ENCODE peak calls at places on chromosome 10, in six cellular contexts. N is foreskin fibroblast, D is lower lobe of right lung, A is HL-60, T is psoas muscle, M is AG09309. Q is an unnamed sample.

GRCh38 chr10:132162590-132163277 is 24.0 kb upstream of the DPYSL4 start:
- DNase-seq in D (peak; percentile 52), T (peak; percentile 54), N (no peak), M (no peak), A (no peak), Q (no peak)

GRCh38 chr10:19701427-19702052 is 114.7 kb upstream of the PLXDC2 start:
- DNase-seq in T (no peak), D (no peak), M (no peak), A (no peak), N (no peak), Q (no peak)

GRCh38 chr10:72329290-72330058 is 25.2 kb downstream of the DNAJB12 start:
- DNase-seq in M (no peak), A (no peak), D (peak; percentile 70), N (no peak), T (no peak), Q (no peak)

GRCh38 chr10:117148284-117148683 is 10.2 kb upstream of the VAX1 start:
- DNase-seq in M (no peak), N (no peak), D (no peak), A (no peak), T (no peak), Q (no peak)

GRCh38 chr10:59606551-59606961 is 103.1 kb downstream of the SLC16A9 start:
- DNase-seq in T (no peak), M (no peak), D (no peak), N (peak; percentile 5), A (no peak), Q (no peak)

GRCh38 chr10:24974978-24975377 is 22.6 kb upstream of the PRTFDC1 start:
- DNase-seq in M (peak; percentile 88), A (no peak), N (peak; percentile 66), T (peak; percentile 77), D (no peak), Q (no peak)

GRCh38 chr10:63437334-63437949 is 28.3 kb downstream of the JMJD1C start:
- DNase-seq in A (no peak), T (no peak), D (no peak), N (no peak), M (no peak), Q (no peak)

GRCh38 chr10:44005788-44006099 is 357.1 kb upstream of the ZNF32 start:
- DNase-seq in N (no peak), M (no peak), T (no peak), D (no peak), A (no peak), Q (no peak)

GRCh38 chr10:90051474-90051873 is 350.1 kb downstream of the KIF20B start:
- DNase-seq in D (no peak), N (no peak), A (no peak), T (no peak), M (no peak), Q (no peak)

GRCh38 chr10:112022196-112022595 is 161.4 kb downstream of the GPAM start:
- DNase-seq in D (no peak), M (no peak), T (no peak), A (no peak), N (no peak), Q (no peak)

GRCh38 chr10:93821051-93821772 is 63.5 kb downstream of the LGI1 start:
- DNase-seq in T (no peak), D (no peak), N (no peak), M (peak; percentile 21), A (no peak), Q (no peak)

GRCh38 chr10:29590598-29591415 is 44.0 kb downstream of the SVIL start:
- DNase-seq in T (no peak), A (peak; percentile 11), N (peak; percentile 55), D (no peak), M (peak; percentile 71), Q (no peak)

GRCh38 chr10:99426689-99427088 is 3.7 kb downstream of the GOT1 start:
- DNase-seq in M (no peak), D (no peak), N (no peak), T (no peak), A (no peak), Q (no peak)

GRCh38 chr10:132392184-132392800 is 4.7 kb upstream of the PWWP2B start:
- DNase-seq in T (no peak), N (no peak), D (no peak), M (no peak), A (no peak), Q (no peak)

GRCh38 chr10:93993782-93994668 is at the start of gene PLCE1:
- DNase-seq in A (no peak), D (peak; percentile 71), N (peak; percentile 41), T (peak; percentile 85), M (no peak), Q (peak; percentile 58)

GRCh38 chr10:83522881-83523386 is 616.4 kb upstream of the GHITM start:
- DNase-seq in A (no peak), D (no peak), T (no peak), N (peak; percentile 10), M (peak; percentile 78), Q (no peak)

GRCh38 chr10:103676851-103677417 is 178.4 kb downstream of the SH3PXD2A start:
- DNase-seq in D (no peak), T (peak; percentile 81), A (no peak), M (peak; percentile 94), N (peak; percentile 83), Q (no peak)

GRCh38 chr10:103679096-103679790 is 176.1 kb downstream of the SH3PXD2A start:
- DNase-seq in M (no peak), T (no peak), D (no peak), A (no peak), N (no peak), Q (no peak)

GRCh38 chr10:103676058-103676785 is 179.2 kb downstream of the SH3PXD2A start:
- DNase-seq in D (no peak), T (peak; percentile 85), N (no peak), M (no peak), A (no peak), Q (no peak)

GRCh38 chr10:103677486-103677885 is 177.9 kb downstream of the SH3PXD2A start:
- DNase-seq in A (no peak), D (no peak), N (no peak), M (no peak), T (no peak), Q (no peak)

GRCh38 chr10:103678104-103678526 is 177.3 kb downstream of the SH3PXD2A start:
- DNase-seq in D (peak; percentile 68), M (peak; percentile 98), A (no peak), T (peak; percentile 90), N (peak; percentile 98), Q (peak; percentile 90)
- H3K4me3 ChIP-seq in D (peak overlapping the region; percentile 32), M (peak overlapping the region; percentile 56), A (no peak overlapping the region), T (peak overlapping the region; percentile 37), N (peak overlapping the region; percentile 62), Q (no peak overlapping the region)

DNA sequence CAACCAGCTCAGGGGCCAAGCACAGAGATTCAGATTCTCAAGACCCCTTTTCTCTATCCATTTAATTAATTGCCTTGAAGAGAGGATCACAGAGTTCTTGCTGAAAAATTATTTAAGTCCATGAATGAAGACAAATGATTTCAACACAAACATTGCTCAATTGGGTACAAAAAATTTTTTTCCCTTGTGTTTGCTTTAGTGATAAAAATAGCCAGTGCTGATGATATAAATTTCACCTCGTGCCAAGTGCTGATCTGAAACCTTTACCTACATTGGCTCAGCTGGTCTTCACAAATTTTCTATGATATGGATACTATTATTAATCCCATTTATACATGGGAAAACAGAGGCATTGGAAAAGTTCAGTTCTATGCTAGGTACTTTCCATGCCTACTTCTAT is 377.1 kb downstream of the NRG3 start:
- DNase-seq in N (no peak), A (no peak), D (no peak), M (no peak), T (no peak), Q (no peak)
- H3K4me3 ChIP-seq in N (no peak overlapping the region), A (no peak overlapping the region), D (no peak overlapping the region), M (no peak overlapping the region), T (no peak overlapping the region), Q (no peak overlapping the region)

GRCh38 chr10:123991622-123992570 is 100.3 kb upstream of the CPXM2 start:
- DNase-seq in N (peak; percentile 20), T (peak; percentile 52), A (no peak), D (peak; percentile 41), M (no peak), Q (no peak)
- H3K4me3 ChIP-seq in N (peak overlapping the region; percentile 22), T (peak overlapping the region; percentile 48), A (no peak overlapping the region), D (no peak overlapping the region), M (no peak overlapping the region), Q (no peak overlapping the region)

DNA sequence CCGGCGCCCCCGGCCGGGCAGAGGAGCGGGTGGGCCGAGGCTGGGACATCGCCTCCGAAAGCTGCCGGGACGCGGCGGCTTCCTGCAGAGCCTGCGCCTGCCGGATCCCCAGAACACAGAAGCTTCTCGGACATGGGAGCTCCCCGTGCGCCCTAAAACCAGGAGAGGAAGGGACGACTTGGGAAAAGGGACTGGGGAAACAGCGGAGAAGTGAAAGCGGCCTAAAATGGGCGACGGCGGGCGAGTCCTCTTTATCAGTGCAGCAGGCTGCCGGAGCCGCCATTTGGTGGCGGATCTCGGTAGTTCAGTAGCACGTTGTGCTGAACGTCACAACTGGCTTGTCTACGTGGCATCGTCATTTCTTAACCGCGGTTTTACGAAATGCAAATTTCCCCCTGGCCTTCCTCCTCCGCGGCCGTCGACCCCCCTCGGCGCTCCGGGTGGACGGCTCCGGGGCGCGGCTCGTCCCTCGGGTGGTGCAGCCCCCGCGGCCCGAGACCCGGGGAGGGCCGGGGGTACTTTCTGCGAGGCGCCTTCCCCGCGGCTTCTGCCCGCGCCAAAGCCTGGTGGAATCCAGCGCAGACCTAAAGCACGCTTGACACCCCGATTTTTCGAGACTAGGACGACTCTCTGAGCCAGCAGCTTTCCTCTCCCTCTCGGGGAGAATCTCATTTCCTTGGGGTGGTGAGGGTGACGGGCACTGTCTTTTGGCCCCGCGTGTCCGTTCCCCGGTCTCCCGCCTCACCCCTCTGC is 9.9 kb upstream of the SPAG6 start:
- DNase-seq in T (peak; percentile 72), D (peak; percentile 71), N (peak; percentile 54), M (no peak), A (no peak), Q (no peak)
- H3K4me3 ChIP-seq in T (peak overlapping the region; percentile 67), D (peak overlapping the region; percentile 54), N (peak overlapping the region; percentile 54), M (peak overlapping the region; percentile 42), A (no peak overlapping the region), Q (peak overlapping the region; percentile 7)

DNA sequence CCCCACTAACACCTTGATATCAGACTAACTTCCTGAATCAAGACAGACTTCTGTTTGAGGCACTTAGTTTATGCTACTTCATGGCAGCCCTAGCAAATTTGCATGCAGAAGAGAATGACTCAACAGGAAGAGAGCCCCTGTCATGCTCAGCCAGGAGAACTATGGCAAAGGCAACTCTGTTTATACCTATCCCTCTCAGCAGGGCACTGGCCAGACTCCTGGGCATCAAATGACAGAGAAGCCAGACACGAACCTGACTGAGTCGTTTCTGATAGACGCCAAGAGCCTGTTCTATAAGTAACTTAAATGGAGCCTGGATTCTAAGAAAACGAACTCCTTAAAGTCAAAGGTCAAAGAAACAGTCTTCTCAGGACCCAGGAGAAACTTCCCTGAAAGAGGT is 50.9 kb upstream of the UNC5B start:
- DNase-seq in M (no peak), N (peak; percentile 3), A (no peak), D (no peak), T (no peak), Q (no peak)
- H3K4me3 ChIP-seq in M (no peak overlapping the region), N (no peak overlapping the region), A (no peak overlapping the region), D (no peak overlapping the region), T (no peak overlapping the region), Q (no peak overlapping the region)

Q was measured in dorsolateral prefrontal cortex.